ENCODE peak calls at places on chromosomes 1 and 21, in nine cellular contexts. F is left lung, L is mesothelial cell of epicardium, U is dorsolateral prefrontal cortex, J is AG09309, Y is fibroblast of lung, A is tibial nerve, X is type B pancreatic cell, O is A549. E is an unnamed sample.
A peak's percentile ranks its signal among the peaks of the same experiment; 100 is the strongest.

GRCh38 chr1:221717491-221717865 is 24.4 kb downstream of the DUSP10 start:
- DNase-seq in L (no peak), Y (no peak), J (no peak), F (no peak), O (no peak), A (no peak), X (no peak), U (no peak), E (no peak)

GRCh38 chr1:236608930-236609726 is 4.8 kb upstream of the HEATR1 start:
- DNase-seq in O (peak; percentile 73), F (no peak), L (peak; percentile 62), X (no peak), Y (peak; percentile 60), U (peak; percentile 61), A (no peak), J (peak; percentile 13), E (peak; percentile 40)

GRCh38 chr1:203671808-203672207 is 45.2 kb downstream of the ATP2B4 start:
- DNase-seq in Y (no peak), X (no peak), A (no peak), F (no peak), O (no peak), U (no peak), J (no peak), L (no peak), E (no peak)

GRCh38 chr1:65344171-65344570 is 34.8 kb downstream of the DNAJC6 start:
- DNase-seq in A (no peak), F (no peak), X (no peak), U (no peak), L (no peak), J (no peak), O (no peak), Y (no peak), E (no peak)

GRCh38 chr1:229253170-229253974 is 17.5 kb upstream of the RAB4A start:
- DNase-seq in O (peak; percentile 72), L (no peak), F (no peak), J (no peak), Y (no peak), U (no peak), A (no peak), X (no peak), E (peak; percentile 18)

GRCh38 chr1:59089922-59090457 is 206.9 kb upstream of the FGGY start:
- DNase-seq in A (no peak), O (no peak), L (no peak), U (no peak), J (no peak), F (no peak), X (no peak), Y (no peak), E (peak; percentile 53)

GRCh38 chr1:26790551-26790953 is 2.8 kb downstream of the PIGV start:
- DNase-seq in F (no peak), Y (no peak), O (no peak), L (no peak), U (no peak), X (no peak), A (no peak), J (no peak), E (no peak)

GRCh38 chr1:21703318-21703963 is 34.3 kb upstream of the RAP1GAP start:
- DNase-seq in A (no peak), L (no peak), U (peak; percentile 62), F (no peak), X (no peak), J (peak; percentile 68), Y (peak; percentile 61), O (peak; percentile 57), E (no peak)

DNA sequence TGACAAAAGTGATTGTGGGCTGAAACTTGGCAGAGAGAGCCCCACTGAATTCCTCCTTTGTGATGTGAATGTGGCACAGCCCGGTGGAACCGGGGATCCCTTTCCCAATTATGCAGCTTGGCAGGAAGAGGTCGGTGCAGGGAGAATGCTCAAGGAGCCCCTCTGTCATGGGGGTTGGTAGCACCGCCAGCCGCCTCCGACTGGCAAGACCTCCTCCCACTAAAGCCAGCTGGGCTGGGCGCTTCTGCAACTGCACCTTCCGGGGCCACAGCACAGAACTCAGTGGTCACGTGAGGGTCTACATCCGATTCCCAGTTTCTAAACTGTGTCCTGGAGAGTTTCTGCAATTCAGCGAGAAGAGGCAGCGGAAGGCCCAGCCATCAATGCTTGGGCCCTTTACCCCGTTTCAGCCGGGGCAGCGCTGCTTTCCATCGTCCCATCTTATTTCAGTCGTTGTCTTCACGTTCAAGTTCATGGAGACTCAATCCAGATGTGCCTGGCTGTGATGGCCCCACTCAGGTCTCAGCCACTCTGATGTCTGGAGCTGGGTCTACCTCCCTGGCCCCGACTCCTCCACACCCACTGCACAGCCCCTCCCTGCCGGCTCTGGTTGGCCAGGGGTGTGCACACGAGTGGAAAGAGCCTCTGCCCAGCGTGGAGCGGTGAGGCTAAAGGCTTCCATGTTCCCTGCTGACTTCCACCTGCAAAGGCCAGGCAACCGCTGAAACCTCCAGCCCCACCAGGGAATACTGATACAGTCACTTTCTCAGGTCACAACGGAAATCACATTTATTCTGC is 39.8 kb upstream of the FHAD1 start:
- DNase-seq in X (no peak), U (peak; percentile 41), L (no peak), O (no peak), J (no peak), Y (no peak), F (no peak), A (no peak), E (no peak)
- TF ChIP-seq CTCF in X (no peak), U (no peak), L (no peak), O (no peak), J (no peak), Y (no peak), F (no peak), A (no peak), E (no peak)

GRCh38 chr1:67761730-67762129 is 71.5 kb downstream of the GNG12 start:
- DNase-seq in X (no peak), Y (no peak), F (no peak), L (no peak), U (no peak), J (no peak), O (no peak), A (no peak), E (no peak)

GRCh38 chr1:67759692-67760029 is 73.6 kb downstream of the GNG12 start:
- DNase-seq in A (no peak), L (no peak), J (no peak), Y (no peak), O (no peak), X (no peak), F (no peak), U (no peak), E (no peak)

GRCh38 chr1:67761054-67761453 is 72.2 kb downstream of the GNG12 start:
- DNase-seq in Y (no peak), U (no peak), F (no peak), A (no peak), J (no peak), L (no peak), X (no peak), O (no peak), E (no peak)

GRCh38 chr1:67759066-67759465 is 74.1 kb downstream of the GADD45A start:
- DNase-seq in X (no peak), L (no peak), Y (no peak), O (no peak), A (no peak), U (no peak), F (no peak), J (no peak), E (no peak)

GRCh38 chr1:67760030-67760821 is 73.0 kb downstream of the GNG12 start:
- DNase-seq in A (peak; percentile 55), Y (peak; percentile 82), J (no peak), U (no peak), F (no peak), L (peak; percentile 66), X (no peak), O (peak; percentile 62), E (peak; percentile 85)
- TF ChIP-seq CTCF in A (peak; percentile 79), Y (peak; percentile 89), J (peak; percentile 78), U (peak; percentile 96), F (peak; percentile 93), L (peak; percentile 97), X (peak; percentile 96), O (peak; percentile 85), E (peak; percentile 84)

GRCh38 chr1:206427296-206427695 is 43.0 kb upstream of the IKBKE start:
- DNase-seq in X (no peak), U (no peak), A (no peak), O (no peak), Y (no peak), J (no peak), L (no peak), F (no peak), E (no peak)

GRCh38 chr1:206435450-206435849 is 34.8 kb upstream of the IKBKE start:
- DNase-seq in L (no peak), O (no peak), Y (no peak), A (no peak), F (no peak), X (no peak), J (no peak), U (no peak), E (no peak)

GRCh38 chr1:206429421-206429820 is 40.9 kb upstream of the IKBKE start:
- DNase-seq in A (no peak), F (no peak), O (no peak), U (no peak), L (no peak), Y (no peak), J (no peak), X (no peak), E (no peak)

DNA sequence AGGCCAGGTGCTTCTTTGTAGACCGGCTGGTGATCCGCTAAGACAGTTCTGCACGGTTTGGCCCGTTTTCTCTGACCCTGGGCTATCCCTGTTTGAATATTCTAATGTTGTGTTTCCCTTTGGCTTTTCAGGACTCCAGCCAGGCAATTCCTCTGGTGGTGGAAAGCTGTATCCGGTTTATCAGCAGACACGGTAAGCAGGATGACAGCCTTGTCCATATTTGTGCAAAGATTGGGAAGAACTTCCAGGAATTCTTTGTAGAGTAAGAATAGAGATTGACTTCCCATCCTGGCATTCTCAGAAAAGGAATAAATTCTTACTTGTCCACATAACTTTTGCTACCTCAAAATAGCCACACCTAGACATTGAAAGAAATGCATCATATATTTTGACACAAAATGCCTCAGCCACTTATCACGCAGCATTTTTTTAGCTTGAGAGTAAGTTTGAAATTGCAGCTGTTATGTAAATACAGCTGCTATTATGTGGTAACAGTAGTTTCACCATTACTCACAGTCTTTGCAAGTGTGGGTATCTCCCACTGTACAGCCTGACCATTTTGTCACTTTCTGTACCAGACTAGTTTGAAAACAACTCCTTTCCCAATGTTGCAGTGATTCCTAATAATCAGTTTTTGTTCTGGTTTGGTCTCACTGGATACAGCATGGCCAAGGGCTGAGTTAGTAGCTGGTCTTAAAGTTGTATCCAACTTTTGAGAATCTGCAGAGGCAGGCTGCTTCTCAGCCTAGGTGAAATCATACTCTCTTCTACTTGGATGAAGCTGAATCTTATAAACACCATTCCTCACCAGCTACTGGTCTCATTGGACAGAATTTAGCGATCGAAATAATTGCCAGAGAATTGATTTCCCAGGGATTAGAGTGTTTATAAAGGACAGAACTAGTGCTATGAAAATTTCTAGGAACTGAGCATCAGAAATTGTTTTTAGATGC is 40.0 kb upstream of the IKBKE start:
- DNase-seq in U (no peak), X (no peak), F (no peak), Y (peak; percentile 91), O (no peak), J (peak; percentile 68), L (no peak), A (no peak), E (no peak)
- TF ChIP-seq CTCF in U (no peak), X (no peak), F (no peak), Y (peak; percentile 18), O (no peak), J (peak; percentile 39), L (no peak), A (no peak), E (peak; percentile 12)

GRCh38 chr21:36708512-36709029 is 9.7 kb downstream of the SIM2 start:
- DNase-seq in U (no peak), F (no peak), X (peak; percentile 62), O (no peak), J (no peak), L (no peak), A (no peak), Y (no peak), E (no peak)

GRCh38 chr21:36707763-36708511 is 9.0 kb downstream of the SIM2 start:
- DNase-seq in Y (no peak), L (no peak), A (no peak), J (no peak), F (no peak), X (no peak), U (no peak), O (no peak), E (no peak)

GRCh38 chr21:36706482-36706852 is 7.6 kb downstream of the SIM2 start:
- DNase-seq in O (no peak), F (no peak), Y (no peak), L (no peak), J (no peak), U (no peak), X (no peak), A (no peak), E (no peak)

GRCh38 chr21:36705679-36706481 is 7.0 kb downstream of the SIM2 start:
- DNase-seq in A (no peak), O (no peak), L (no peak), X (no peak), F (no peak), J (no peak), U (no peak), Y (no peak), E (no peak)

GRCh38 chr21:36706951-36707762 is 8.2 kb downstream of the SIM2 start:
- DNase-seq in Y (peak; percentile 34), F (no peak), O (no peak), U (no peak), X (no peak), A (no peak), L (peak; percentile 50), J (no peak), E (no peak)
- TF ChIP-seq CTCF in Y (no peak), F (no peak), O (no peak), U (no peak), X (no peak), A (no peak), L (no peak), J (peak; percentile 16), E (no peak)